ENCODE peak calls at places on chromosomes 13 and 19, in nine cellular contexts. One of them, this sample, is unnamed.

GRCh38 chr19:48639483-48640375 is 2.5 kb upstream of the DBP start:
- DNase-seq in tibial artery: no peak
- DNase-seq in ovary: no peak
- DNase-seq in HepG2: no peak
- DNase-seq in stomach: no peak
- DNase-seq in right atrium auricular region: no peak
- DNase-seq in neural progenitor cell: no peak
- DNase-seq in uterus: no peak
- DNase-seq in heart left ventricle: peak; percentile 34
- DNase-seq in this sample: no peak

GRCh38 chr19:48283908-48284307 is 14.0 kb downstream of the ZNF114 start:
- DNase-seq in ovary: no peak
- DNase-seq in tibial artery: no peak
- DNase-seq in HepG2: no peak
- DNase-seq in uterus: no peak
- DNase-seq in neural progenitor cell: no peak
- DNase-seq in right atrium auricular region: no peak
- DNase-seq in heart left ventricle: no peak
- DNase-seq in stomach: no peak
- DNase-seq in this sample: no peak

GRCh38 chr19:6017576-6017975 is 39.6 kb upstream of the RANBP3 start:
- DNase-seq in uterus: no peak
- DNase-seq in neural progenitor cell: no peak
- DNase-seq in right atrium auricular region: no peak
- DNase-seq in stomach: no peak
- DNase-seq in ovary: no peak
- DNase-seq in heart left ventricle: no peak
- DNase-seq in tibial artery: no peak
- DNase-seq in HepG2: no peak
- DNase-seq in this sample: no peak

GRCh38 chr19:38555200-38555599 is 62.6 kb downstream of the MAP4K1 start:
- DNase-seq in stomach: no peak
- DNase-seq in tibial artery: no peak
- DNase-seq in right atrium auricular region: no peak
- DNase-seq in ovary: no peak
- DNase-seq in uterus: no peak
- DNase-seq in neural progenitor cell: no peak
- DNase-seq in HepG2: no peak
- DNase-seq in heart left ventricle: no peak
- DNase-seq in this sample: no peak

GRCh38 chr13:110317496-110318195 is 10.6 kb downstream of the COL4A2 start:
- DNase-seq in ovary: no peak
- DNase-seq in neural progenitor cell: no peak
- DNase-seq in right atrium auricular region: peak; percentile 55
- DNase-seq in uterus: no peak
- DNase-seq in HepG2: no peak
- DNase-seq in heart left ventricle: no peak
- DNase-seq in tibial artery: peak; percentile 62
- DNase-seq in stomach: no peak
- DNase-seq in this sample: no peak

GRCh38 chr13:34452831-34453230 is 489.2 kb upstream of the NBEA start:
- DNase-seq in heart left ventricle: no peak
- DNase-seq in right atrium auricular region: no peak
- DNase-seq in neural progenitor cell: no peak
- DNase-seq in uterus: no peak
- DNase-seq in tibial artery: no peak
- DNase-seq in HepG2: no peak
- DNase-seq in ovary: no peak
- DNase-seq in stomach: no peak
- DNase-seq in this sample: no peak

GRCh38 chr19:3178973-3179738 is 587 bp downstream of the S1PR4 start:
- DNase-seq in heart left ventricle: no peak
- DNase-seq in tibial artery: no peak
- DNase-seq in ovary: no peak
- DNase-seq in right atrium auricular region: no peak
- DNase-seq in uterus: no peak
- DNase-seq in HepG2: no peak
- DNase-seq in stomach: no peak
- DNase-seq in neural progenitor cell: no peak
- DNase-seq in this sample: no peak

GRCh38 chr19:5949792-5950305 is 28.1 kb downstream of the RANBP3 start:
- DNase-seq in stomach: peak; percentile 76
- DNase-seq in uterus: no peak
- DNase-seq in neural progenitor cell: no peak
- DNase-seq in tibial artery: no peak
- DNase-seq in heart left ventricle: peak; percentile 78
- DNase-seq in HepG2: no peak
- DNase-seq in right atrium auricular region: no peak
- DNase-seq in ovary: no peak
- DNase-seq in this sample: peak; percentile 83

GRCh38 chr19:29381353-29382203 is 144.2 kb upstream of the VSTM2B start:
- DNase-seq in heart left ventricle: no peak
- DNase-seq in HepG2: no peak
- DNase-seq in right atrium auricular region: no peak
- DNase-seq in stomach: no peak
- DNase-seq in ovary: peak; percentile 5
- DNase-seq in neural progenitor cell: no peak
- DNase-seq in tibial artery: peak; percentile 45
- DNase-seq in uterus: no peak
- DNase-seq in this sample: no peak

GRCh38 chr13:103100795-103101194 is 34.6 kb upstream of the SLC10A2 start:
- DNase-seq in neural progenitor cell: no peak
- DNase-seq in stomach: no peak
- DNase-seq in ovary: no peak
- DNase-seq in heart left ventricle: no peak
- DNase-seq in tibial artery: no peak
- DNase-seq in uterus: no peak
- DNase-seq in right atrium auricular region: no peak
- DNase-seq in HepG2: no peak
- DNase-seq in this sample: no peak

GRCh38 chr13:33207616-33207964 is 78.0 kb downstream of the STARD13 start:
- DNase-seq in HepG2: peak; percentile 74
- DNase-seq in heart left ventricle: no peak
- DNase-seq in neural progenitor cell: no peak
- DNase-seq in ovary: no peak
- DNase-seq in right atrium auricular region: no peak
- DNase-seq in stomach: no peak
- DNase-seq in tibial artery: no peak
- DNase-seq in uterus: no peak
- DNase-seq in this sample: peak; percentile 47

GRCh38 chr13:23319915-23320224 is 113.6 kb downstream of the SACS start:
- DNase-seq in heart left ventricle: no peak
- DNase-seq in uterus: no peak
- DNase-seq in right atrium auricular region: no peak
- DNase-seq in ovary: no peak
- DNase-seq in HepG2: no peak
- DNase-seq in stomach: no peak
- DNase-seq in tibial artery: no peak
- DNase-seq in neural progenitor cell: no peak
- DNase-seq in this sample: no peak
- TF ChIP-seq CTCF in heart left ventricle: no peak
- TF ChIP-seq CTCF in uterus: no peak
- TF ChIP-seq CTCF in right atrium auricular region: no peak
- TF ChIP-seq CTCF in ovary: no peak
- TF ChIP-seq CTCF in HepG2: no peak
- TF ChIP-seq CTCF in stomach: no peak
- TF ChIP-seq CTCF in tibial artery: no peak
- TF ChIP-seq CTCF in neural progenitor cell: no peak
- TF ChIP-seq CTCF in this sample: no peak

GRCh38 chr19:1634242-1634937 is 18.0 kb downstream of the TCF3 start:
- DNase-seq in stomach: no peak
- DNase-seq in HepG2: no peak
- DNase-seq in neural progenitor cell: no peak
- DNase-seq in right atrium auricular region: no peak
- DNase-seq in tibial artery: no peak
- DNase-seq in ovary: no peak
- DNase-seq in uterus: no peak
- DNase-seq in heart left ventricle: no peak
- DNase-seq in this sample: no peak
- H3K4me1 ChIP-seq in stomach: peaks cover 5% of the 10 kb centered on the region
- H3K4me1 ChIP-seq in HepG2: peaks cover 11% of the 10 kb centered on the region
- H3K4me1 ChIP-seq in neural progenitor cell: no peaks in the 10 kb centered on the region
- H3K4me1 ChIP-seq in right atrium auricular region: no peaks in the 10 kb centered on the region
- H3K4me1 ChIP-seq in tibial artery: no peaks in the 10 kb centered on the region
- H3K4me1 ChIP-seq in ovary: no peaks in the 10 kb centered on the region
- H3K4me1 ChIP-seq in uterus: no peaks in the 10 kb centered on the region
- H3K4me1 ChIP-seq in heart left ventricle: no peaks in the 10 kb centered on the region
- H3K4me1 ChIP-seq in this sample: no peaks in the 10 kb centered on the region

DNA sequence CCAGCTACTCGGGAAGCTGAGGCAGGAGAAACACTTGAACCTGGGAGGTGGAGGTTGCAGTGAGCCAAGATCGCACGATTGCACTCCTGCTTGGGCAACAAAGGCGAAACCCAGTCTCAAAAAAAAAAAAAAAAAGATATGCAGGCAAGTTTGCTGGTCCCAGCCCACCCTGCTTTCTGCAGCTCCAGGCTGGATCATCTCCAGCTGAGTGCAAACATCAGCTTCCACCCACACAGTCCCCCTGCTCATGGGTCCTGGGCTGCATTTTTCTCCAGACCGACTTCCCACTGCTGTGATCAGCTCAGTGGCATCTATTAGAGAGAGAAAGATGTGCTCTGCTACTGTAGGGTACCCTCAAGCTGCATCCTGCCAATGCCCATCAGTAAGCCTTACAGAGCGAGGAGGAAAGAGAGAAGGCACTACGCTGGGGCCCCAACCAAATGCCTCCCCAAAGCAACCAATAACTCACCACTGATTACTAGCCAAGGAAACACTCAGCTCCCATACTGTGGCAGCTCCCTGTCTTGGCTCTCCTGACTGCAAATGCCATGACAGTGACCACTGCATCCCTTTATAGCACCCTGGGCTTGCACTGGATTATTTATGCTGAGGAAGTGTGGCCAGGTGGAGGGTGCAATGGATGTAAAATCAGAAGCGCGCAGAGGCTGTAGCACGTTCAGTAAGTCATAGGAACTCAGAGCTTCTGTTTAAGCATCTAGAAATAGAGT is 170.9 kb upstream of the ZNF507 start:
- DNase-seq in tibial artery: no peak
- DNase-seq in neural progenitor cell: no peak
- DNase-seq in HepG2: no peak
- DNase-seq in stomach: no peak
- DNase-seq in uterus: no peak
- DNase-seq in right atrium auricular region: peak; percentile 49
- DNase-seq in heart left ventricle: no peak
- DNase-seq in ovary: no peak
- DNase-seq in this sample: no peak
- H3K27ac ChIP-seq in tibial artery: no peak overlapping the region
- H3K27ac ChIP-seq in neural progenitor cell: no peak overlapping the region
- H3K27ac ChIP-seq in HepG2: no peak overlapping the region
- H3K27ac ChIP-seq in stomach: no peak overlapping the region
- H3K27ac ChIP-seq in uterus: no peak overlapping the region
- H3K27ac ChIP-seq in right atrium auricular region: no peak overlapping the region
- H3K27ac ChIP-seq in heart left ventricle: no peak overlapping the region
- H3K27ac ChIP-seq in ovary: no peak overlapping the region
- H3K27ac ChIP-seq in this sample: no peak overlapping the region

GRCh38 chr19:16660763-16661479 is at the start of gene TMEM38A:
- DNase-seq in neural progenitor cell: peak; percentile 63
- DNase-seq in HepG2: no peak
- DNase-seq in tibial artery: peak; percentile 82
- DNase-seq in stomach: peak; percentile 72
- DNase-seq in ovary: peak; percentile 46
- DNase-seq in heart left ventricle: peak; percentile 72
- DNase-seq in uterus: peak; percentile 51
- DNase-seq in right atrium auricular region: no peak
- DNase-seq in this sample: peak; percentile 52

GRCh38 chr19:16659464-16659831 is 496 bp downstream of the SMIM7 start:
- DNase-seq in ovary: no peak
- DNase-seq in heart left ventricle: no peak
- DNase-seq in HepG2: no peak
- DNase-seq in right atrium auricular region: no peak
- DNase-seq in neural progenitor cell: no peak
- DNase-seq in uterus: no peak
- DNase-seq in stomach: peak; percentile 26
- DNase-seq in tibial artery: no peak
- DNase-seq in this sample: no peak

GRCh38 chr19:16661480-16662034 is 618 bp downstream of the TMEM38A start:
- DNase-seq in uterus: peak; percentile 40
- DNase-seq in tibial artery: peak; percentile 91
- DNase-seq in right atrium auricular region: peak; percentile 59
- DNase-seq in heart left ventricle: peak; percentile 76
- DNase-seq in ovary: peak; percentile 34
- DNase-seq in neural progenitor cell: peak; percentile 16
- DNase-seq in HepG2: no peak
- DNase-seq in stomach: peak; percentile 33
- DNase-seq in this sample: peak; percentile 36

GRCh38 chr19:16657384-16657783 is 2.6 kb downstream of the SMIM7 start:
- DNase-seq in neural progenitor cell: no peak
- DNase-seq in tibial artery: no peak
- DNase-seq in heart left ventricle: no peak
- DNase-seq in stomach: no peak
- DNase-seq in ovary: no peak
- DNase-seq in uterus: no peak
- DNase-seq in HepG2: no peak
- DNase-seq in right atrium auricular region: no peak
- DNase-seq in this sample: no peak

GRCh38 chr19:16659832-16660708 is at the start of gene SMIM7:
- DNase-seq in heart left ventricle: peak; percentile 99
- DNase-seq in neural progenitor cell: peak; percentile 99
- DNase-seq in right atrium auricular region: peak; percentile 98
- DNase-seq in uterus: peak; percentile 99
- DNase-seq in ovary: peak; percentile 99
- DNase-seq in HepG2: peak; percentile 97
- DNase-seq in tibial artery: peak; percentile 99
- DNase-seq in stomach: peak; percentile 99
- DNase-seq in this sample: peak; percentile 99
- TF ChIP-seq CTCF in heart left ventricle: peak; percentile 32
- TF ChIP-seq CTCF in neural progenitor cell: peak; percentile 25
- TF ChIP-seq CTCF in right atrium auricular region: peak; percentile 47
- TF ChIP-seq CTCF in uterus: peak; percentile 23
- TF ChIP-seq CTCF in ovary: no peak
- TF ChIP-seq CTCF in HepG2: peak; percentile 91
- TF ChIP-seq CTCF in tibial artery: no peak
- TF ChIP-seq CTCF in stomach: no peak
- TF ChIP-seq CTCF in this sample: peak; percentile 27